ENCODE peak calls at places on chromosome 17, in eight cellular contexts. One of them, this sample, is unnamed.

GRCh38 chr17:77733576-77734296 is 224.8 kb upstream of the TNRC6C start:
- DNase-seq in prostate gland: no peak
- DNase-seq in activated B cell treated with CpG ODN at 0.5 μM for 24 hours: no peak
- DNase-seq in NCI-H82: no peak
- DNase-seq in memory B cell: no peak
- DNase-seq in retina: no peak
- DNase-seq in ascending aorta: no peak
- DNase-seq in AG09319: no peak
- DNase-seq in this sample: no peak

GRCh38 chr17:52885882-52886281 is 727.4 kb upstream of the CA10 start:
- DNase-seq in prostate gland: no peak
- DNase-seq in activated B cell treated with CpG ODN at 0.5 μM for 24 hours: no peak
- DNase-seq in NCI-H82: peak; percentile 90
- DNase-seq in memory B cell: no peak
- DNase-seq in retina: no peak
- DNase-seq in ascending aorta: no peak
- DNase-seq in AG09319: no peak
- DNase-seq in this sample: no peak

GRCh38 chr17:35799942-35800341 is 4.5 kb upstream of the MMP28 start:
- DNase-seq in prostate gland: peak; percentile 94
- DNase-seq in activated B cell treated with CpG ODN at 0.5 μM for 24 hours: no peak
- DNase-seq in NCI-H82: no peak
- DNase-seq in memory B cell: no peak
- DNase-seq in retina: no peak
- DNase-seq in ascending aorta: no peak
- DNase-seq in AG09319: no peak
- DNase-seq in this sample: no peak

GRCh38 chr17:81510798-81511549 is 1.6 kb downstream of the ACTG1 start:
- DNase-seq in prostate gland: no peak
- DNase-seq in activated B cell treated with CpG ODN at 0.5 μM for 24 hours: peak; percentile 33
- DNase-seq in NCI-H82: no peak
- DNase-seq in memory B cell: peak; percentile 52
- DNase-seq in retina: peak; percentile 63
- DNase-seq in ascending aorta: no peak
- DNase-seq in AG09319: no peak
- DNase-seq in this sample: no peak

GRCh38 chr17:16273499-16273898 is 56.5 kb downstream of the PIGL start:
- DNase-seq in prostate gland: no peak
- DNase-seq in activated B cell treated with CpG ODN at 0.5 μM for 24 hours: no peak
- DNase-seq in NCI-H82: no peak
- DNase-seq in memory B cell: no peak
- DNase-seq in retina: no peak
- DNase-seq in ascending aorta: no peak
- DNase-seq in AG09319: no peak
- DNase-seq in this sample: no peak

GRCh38 chr17:41772586-41773189 is 13.8 kb downstream of the JUP start:
- DNase-seq in prostate gland: no peak
- DNase-seq in activated B cell treated with CpG ODN at 0.5 μM for 24 hours: no peak
- DNase-seq in NCI-H82: no peak
- DNase-seq in memory B cell: no peak
- DNase-seq in retina: no peak
- DNase-seq in ascending aorta: no peak
- DNase-seq in AG09319: no peak
- DNase-seq in this sample: no peak

GRCh38 chr17:4738136-4739121 is 1.2 kb upstream of the ZMYND15 start:
- DNase-seq in prostate gland: peak; percentile 42
- DNase-seq in activated B cell treated with CpG ODN at 0.5 μM for 24 hours: peak; percentile 42
- DNase-seq in NCI-H82: no peak
- DNase-seq in memory B cell: peak; percentile 42
- DNase-seq in retina: no peak
- DNase-seq in ascending aorta: no peak
- DNase-seq in AG09319: no peak
- DNase-seq in this sample: no peak

GRCh38 chr17:73071387-73071999 is 21.0 kb downstream of the SLC39A11 start:
- DNase-seq in prostate gland: no peak
- DNase-seq in activated B cell treated with CpG ODN at 0.5 μM for 24 hours: no peak
- DNase-seq in NCI-H82: no peak
- DNase-seq in memory B cell: no peak
- DNase-seq in retina: no peak
- DNase-seq in ascending aorta: no peak
- DNase-seq in AG09319: no peak
- DNase-seq in this sample: no peak

GRCh38 chr17:1997146-1997586 is 28.0 kb downstream of the RTN4RL1 start:
- DNase-seq in prostate gland: peak; percentile 76
- DNase-seq in activated B cell treated with CpG ODN at 0.5 μM for 24 hours: no peak
- DNase-seq in NCI-H82: no peak
- DNase-seq in memory B cell: no peak
- DNase-seq in retina: no peak
- DNase-seq in ascending aorta: no peak
- DNase-seq in AG09319: no peak
- DNase-seq in this sample: no peak